ENCODE peak calls at places on chromosomes 5 and 9, in six cellular contexts. M is prostate gland, T is DND-41, Q is stomach, W is psoas muscle, S is body of pancreas. Z is an unnamed sample.

GRCh38 chr9:18855636-18856035 is 177.4 kb downstream of the SAXO1 start:
- DNase-seq in Q (peak), W (no peak), S (peak), T (no peak), M (peak), Z (no peak)

GRCh38 chr9:117290306-117290705 is 124.6 kb downstream of the ASTN2 start:
- DNase-seq in T (no peak), S (no peak), W (no peak), Q (no peak), M (no peak), Z (no peak)

GRCh38 chr5:105885266-105885665 is 1785.5 kb downstream of the EFNA5 start:
- DNase-seq in T (no peak), Q (no peak), W (no peak), S (no peak), M (no peak), Z (no peak)

GRCh38 chr5:151757233-151758140 is 944 bp downstream of the ATOX1 start:
- DNase-seq in W (no peak), T (peak), S (no peak), Q (no peak), M (peak), Z (peak)

GRCh38 chr5:156735477-156735876 is 114.6 kb upstream of the PPP1R2B start:
- DNase-seq in S (no peak), M (no peak), W (no peak), T (no peak), Q (no peak), Z (no peak)

GRCh38 chr9:111529787-111530186 is 4.8 kb downstream of the ZNF483 start:
- DNase-seq in S (no peak), Q (no peak), T (no peak), W (no peak), M (no peak), Z (no peak)

GRCh38 chr5:28499764-28500290 is 1461.4 kb upstream of the CDH9 start:
- DNase-seq in Q (no peak), W (no peak), M (no peak), S (no peak), T (no peak), Z (no peak)

GRCh38 chr5:16936150-16937022 is at the start of gene MYO10:
- DNase-seq in T (no peak), W (peak), Q (peak), M (peak), S (peak), Z (peak)

GRCh38 chr9:69346596-69347390 is 21.8 kb downstream of the ENTREP1 start:
- DNase-seq in T (no peak), S (no peak), Q (no peak), M (peak), W (no peak), Z (no peak)

GRCh38 chr5:112784726-112785125 is 47.0 kb downstream of the APC start:
- DNase-seq in S (no peak), T (no peak), W (no peak), M (no peak), Q (no peak), Z (no peak)

GRCh38 chr5:112848116-112848811 is 12.8 kb upstream of the SRP19 start:
- DNase-seq in M (no peak), Q (no peak), T (no peak), W (no peak), S (peak), Z (peak)

GRCh38 chr5:59279979-59280378 is 613.5 kb downstream of the PDE4D start:
- DNase-seq in Q (no peak), W (no peak), T (no peak), M (no peak), S (no peak), Z (no peak)

GRCh38 chr9:84738353-84738752 is 68.8 kb downstream of the NTRK2 start:
- DNase-seq in M (no peak), Q (no peak), T (no peak), S (no peak), W (no peak), Z (no peak)
- H3K4me3 ChIP-seq in M (no peak), Q (no peak), T (no peak), S (no peak), W (no peak), Z (no peak)

GRCh38 chr5:74943905-74944304 is 77.7 kb upstream of the FAM169A start:
- DNase-seq in W (no peak), T (no peak), S (no peak), Q (no peak), M (no peak), Z (no peak)
- TF ChIP-seq CTCF in W (no peak), T (peak), S (peak), Q (peak), M (no peak), Z (peak)

GRCh38 chr5:181114284-181114843 is 16.6 kb downstream of the OR2V1 start:
- DNase-seq in W (no peak), M (no peak), T (no peak), S (no peak), Q (no peak), Z (no peak)
- H3K4me3 ChIP-seq in W (no peak), M (no peak), T (no peak), S (no peak), Q (no peak), Z (no peak)

GRCh38 chr9:72415948-72416347 is 50.9 kb upstream of the ZFAND5 start:
- DNase-seq in S (no peak), T (no peak), Q (no peak), M (no peak), W (no peak), Z (no peak)

GRCh38 chr9:72410214-72410613 is 45.2 kb upstream of the ZFAND5 start:
- DNase-seq in M (no peak), Q (no peak), T (no peak), W (no peak), S (no peak), Z (no peak)

GRCh38 chr9:72412483-72413040 is 47.6 kb upstream of the ZFAND5 start:
- DNase-seq in S (no peak), Q (no peak), W (no peak), T (no peak), M (no peak), Z (no peak)

GRCh38 chr9:72415163-72415562 is 50.2 kb upstream of the ZFAND5 start:
- DNase-seq in Q (no peak), M (no peak), T (no peak), W (no peak), S (no peak), Z (peak)
- TF ChIP-seq CTCF in Q (no peak), M (no peak), T (no peak), W (no peak), S (no peak), Z (no peak)

DNA sequence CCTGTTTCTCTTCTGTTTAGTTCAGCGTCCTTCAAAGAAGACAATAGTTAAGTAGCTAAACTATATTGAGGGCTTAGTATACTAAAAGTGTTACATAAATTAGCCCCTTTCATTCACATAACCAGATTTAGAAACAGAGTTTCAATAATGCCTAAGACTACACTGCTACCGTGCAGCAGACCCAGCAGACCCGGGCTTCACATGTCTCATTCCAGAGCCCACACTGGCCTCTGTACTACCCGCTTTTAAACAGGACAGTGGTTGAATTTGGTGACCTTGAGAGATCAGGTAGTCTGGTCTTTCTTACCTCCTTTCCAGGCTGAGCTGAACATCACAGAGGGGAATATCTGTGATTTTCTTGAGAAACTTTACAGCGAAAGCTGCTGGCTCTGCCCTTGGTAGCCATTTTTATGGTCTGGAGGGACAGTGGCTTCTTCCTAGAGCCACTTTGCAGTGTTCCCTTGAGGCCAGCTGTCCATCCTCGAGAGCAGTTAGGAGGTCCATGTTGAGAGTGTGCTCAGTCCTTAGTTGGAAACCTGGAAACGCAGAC is 56.5 kb downstream of the SLC22A5 start:
- DNase-seq in T (no peak), W (no peak), M (no peak), Q (no peak), S (no peak), Z (peak)
- H3K4me3 ChIP-seq in T (no peak), W (peak), M (no peak), Q (peak), S (no peak), Z (peak)

GRCh38 chr5:34523382-34523716 is 132.8 kb upstream of the RAI14 start:
- DNase-seq in M (no peak), W (no peak), Q (no peak), S (no peak), T (no peak), Z (no peak)
- TF ChIP-seq CTCF in M (no peak), W (no peak), Q (no peak), S (no peak), T (no peak), Z (no peak)

GRCh38 chr9:123867971-123868370 is 62.0 kb downstream of the DENND1A start:
- DNase-seq in Q (no peak), S (no peak), M (no peak), W (no peak), T (no peak), Z (no peak)
- H3K4me3 ChIP-seq in Q (no peak), S (no peak), M (no peak), W (no peak), T (no peak), Z (no peak)

GRCh38 chr9:122797316-122798033 is 2.4 kb upstream of the OR1K1 start:
- DNase-seq in Q (no peak), W (no peak), M (no peak), S (no peak), T (no peak), Z (no peak)
- TF ChIP-seq CTCF in Q (no peak), W (no peak), M (no peak), S (no peak), T (no peak), Z (no peak)

GRCh38 chr5:119353213-119353612 is 2.6 kb upstream of the TNFAIP8 start:
- DNase-seq in S (no peak), Q (no peak), T (no peak), W (no peak), M (no peak), Z (no peak)

GRCh38 chr5:119355244-119355635 is 579 bp upstream of the TNFAIP8 start:
- DNase-seq in T (no peak), S (no peak), Q (peak), M (no peak), W (no peak), Z (peak)

GRCh38 chr5:119355636-119356383 is at the start of gene TNFAIP8:
- DNase-seq in M (peak), Q (peak), S (peak), T (no peak), W (peak), Z (peak)

GRCh38 chr5:119353686-119354366 is 2.0 kb upstream of the TNFAIP8 start:
- DNase-seq in S (no peak), T (no peak), W (no peak), Q (no peak), M (no peak), Z (peak)

DNA sequence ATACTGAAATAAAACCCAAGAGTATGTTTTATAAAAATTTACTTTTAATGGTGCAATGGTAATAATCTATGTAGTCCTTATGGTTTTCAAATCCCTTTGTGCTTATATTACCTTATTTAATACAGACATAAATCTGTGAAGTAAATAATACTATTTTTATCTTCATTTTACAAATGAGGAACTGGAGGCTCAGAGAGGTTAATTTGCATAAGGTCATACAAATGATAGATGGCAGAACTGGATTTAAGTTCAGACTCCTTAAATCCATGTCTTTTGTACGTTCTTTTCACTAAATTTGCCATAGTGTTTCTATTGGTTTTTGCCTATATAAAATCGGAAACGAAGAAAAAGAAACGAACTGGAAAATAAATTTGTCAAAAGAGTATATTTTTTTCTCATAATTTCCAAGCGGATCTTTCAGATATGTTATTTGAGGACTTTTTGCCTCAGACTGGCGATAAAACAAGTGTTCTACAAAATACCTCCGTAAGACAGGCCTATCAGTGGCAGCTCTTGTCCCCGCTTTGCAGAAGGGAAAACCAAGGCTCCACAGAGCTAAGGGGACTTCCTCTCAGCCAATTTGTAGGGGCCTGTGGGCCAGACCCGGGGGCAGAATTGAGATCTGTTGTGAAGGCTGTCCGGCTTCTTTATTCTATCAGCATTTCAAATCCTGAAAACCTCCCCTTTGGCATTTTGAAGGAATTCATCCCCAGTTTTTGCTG is 1.1 kb upstream of the TNFAIP8 start:
- DNase-seq in T (no peak), S (no peak), W (no peak), Q (no peak), M (no peak), Z (peak)
- H3K4me3 ChIP-seq in T (no peak), S (no peak), W (no peak), Q (peak), M (no peak), Z (peak)

DNA sequence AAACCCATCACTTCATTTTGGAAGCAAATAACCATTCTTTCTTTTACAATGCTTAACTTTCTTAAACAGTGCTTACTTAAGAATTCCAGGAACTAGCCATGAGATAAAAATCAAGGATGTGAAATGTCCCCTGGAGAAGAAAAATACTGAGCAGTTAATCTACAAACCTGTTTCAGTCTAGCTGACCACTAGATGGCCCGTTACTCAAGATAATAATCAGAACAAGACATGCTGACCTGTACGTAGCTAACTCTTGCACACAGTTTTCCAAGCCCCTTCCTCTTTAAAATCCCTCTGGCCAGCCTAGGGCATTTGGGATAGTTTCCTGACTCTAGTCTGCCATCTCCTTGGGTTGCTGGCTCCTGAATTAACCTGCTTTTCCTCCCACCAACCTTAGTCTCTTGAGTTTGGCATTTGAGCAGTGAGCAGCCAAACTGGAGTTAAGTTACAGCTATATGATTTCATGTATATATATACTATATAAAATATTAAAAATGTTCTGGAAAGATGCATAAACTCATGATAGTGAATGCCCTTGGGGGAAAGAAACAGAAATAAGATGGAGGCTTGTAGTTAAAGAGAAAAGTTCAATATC is 59.3 kb upstream of the TRAF1 start:
- DNase-seq in S (peak), M (peak), Q (no peak), W (no peak), T (no peak), Z (peak)
- TF ChIP-seq CTCF in S (peak), M (peak), Q (no peak), W (peak), T (peak), Z (peak)

Z was measured in GM12865.